ENCODE peak calls at places on chromosomes 2 and 18, in four cellular contexts. One of them, this sample, is unnamed.

GRCh38 chr2:174951746-174952145 is 53.4 kb downstream of the CHN1 start:
- DNase-seq in GM12878: no peak
- DNase-seq in HepG2: no peak
- DNase-seq in K562: no peak
- DNase-seq in this sample: no peak

GRCh38 chr2:205390866-205391265 is 291.4 kb upstream of the NRP2 start:
- DNase-seq in GM12878: no peak
- DNase-seq in HepG2: no peak
- DNase-seq in K562: no peak
- DNase-seq in this sample: no peak

GRCh38 chr18:58400337-58400885 is 228.5 kb downstream of the ALPK2 start:
- DNase-seq in GM12878: no peak
- DNase-seq in K562: no peak
- DNase-seq in HepG2: no peak
- DNase-seq in this sample: no peak

GRCh38 chr18:2656237-2657042 is 914 bp downstream of the SMCHD1 start:
- DNase-seq in K562: peak
- DNase-seq in GM12878: no peak
- DNase-seq in HepG2: peak
- DNase-seq in this sample: peak

GRCh38 chr2:82795446-82795845 is 1663.6 kb downstream of the SUCLG1 start:
- DNase-seq in GM12878: no peak
- DNase-seq in K562: no peak
- DNase-seq in HepG2: no peak
- DNase-seq in this sample: no peak

GRCh38 chr18:45745817-45746461 is 22.0 kb downstream of the SLC14A1 start:
- DNase-seq in K562: no peak
- DNase-seq in GM12878: no peak
- DNase-seq in HepG2: no peak
- DNase-seq in this sample: no peak

GRCh38 chr2:179340678-179341077 is 76.0 kb upstream of the SESTD1 start:
- DNase-seq in HepG2: peak
- DNase-seq in K562: no peak
- DNase-seq in GM12878: no peak
- DNase-seq in this sample: no peak

GRCh38 chr2:238670341-238670681 is 177.6 kb upstream of the TWIST2 start:
- DNase-seq in GM12878: no peak
- DNase-seq in HepG2: no peak
- DNase-seq in K562: no peak
- DNase-seq in this sample: no peak

GRCh38 chr2:203758841-203759691 is 52.6 kb downstream of the CD28 start:
- DNase-seq in GM12878: no peak
- DNase-seq in HepG2: peak
- DNase-seq in K562: no peak
- DNase-seq in this sample: no peak

GRCh38 chr18:47996091-47996541 is 65.7 kb upstream of the SMAD2 start:
- DNase-seq in GM12878: no peak
- DNase-seq in HepG2: no peak
- DNase-seq in K562: no peak
- DNase-seq in this sample: no peak

GRCh38 chr2:180191352-180192124 is 184.4 kb upstream of the CWC22 start:
- DNase-seq in K562: no peak
- DNase-seq in HepG2: no peak
- DNase-seq in GM12878: no peak
- DNase-seq in this sample: no peak

GRCh38 chr2:241354668-241355658 is 1.1 kb upstream of the FARP2 start:
- DNase-seq in GM12878: no peak
- DNase-seq in K562: peak
- DNase-seq in HepG2: peak
- DNase-seq in this sample: peak

GRCh38 chr2:128390256-128390990 is 71.8 kb upstream of the HS6ST1 start:
- DNase-seq in HepG2: no peak
- DNase-seq in K562: no peak
- DNase-seq in GM12878: no peak
- DNase-seq in this sample: no peak

GRCh38 chr2:121189011-121189410 is 96.0 kb downstream of the TFCP2L1 start:
- DNase-seq in K562: no peak
- DNase-seq in HepG2: no peak
- DNase-seq in GM12878: no peak
- DNase-seq in this sample: no peak

GRCh38 chr18:32349728-32350395 is 120.8 kb downstream of the GAREM1 start:
- DNase-seq in K562: no peak
- DNase-seq in HepG2: peak
- DNase-seq in GM12878: no peak
- DNase-seq in this sample: no peak

GRCh38 chr2:128310094-128310716 is 8.5 kb downstream of the HS6ST1 start:
- DNase-seq in K562: no peak
- DNase-seq in GM12878: no peak
- DNase-seq in HepG2: no peak
- DNase-seq in this sample: no peak

GRCh38 chr2:33607137-33607781 is 8.2 kb upstream of the FAM98A start:
- DNase-seq in GM12878: no peak
- DNase-seq in HepG2: no peak
- DNase-seq in K562: no peak
- DNase-seq in this sample: peak

GRCh38 chr2:156845806-156846558 is 409.8 kb downstream of the GPD2 start:
- DNase-seq in GM12878: no peak
- DNase-seq in HepG2: no peak
- DNase-seq in K562: no peak
- DNase-seq in this sample: no peak

GRCh38 chr2:234026111-234026510 is 24.4 kb upstream of the SPP2 start:
- DNase-seq in HepG2: no peak
- DNase-seq in GM12878: no peak
- DNase-seq in K562: no peak
- DNase-seq in this sample: no peak

GRCh38 chr2:71843391-71843850 is 304.2 kb downstream of the CYP26B1 start:
- DNase-seq in HepG2: no peak
- DNase-seq in GM12878: no peak
- DNase-seq in K562: no peak
- DNase-seq in this sample: no peak

GRCh38 chr18:48928787-48929186 is 22.0 kb downstream of the SMAD7 start:
- DNase-seq in HepG2: peak
- DNase-seq in GM12878: peak
- DNase-seq in K562: no peak
- DNase-seq in this sample: no peak

GRCh38 chr2:162184362-162184761 is 32.3 kb upstream of the GCG start:
- DNase-seq in K562: no peak
- DNase-seq in GM12878: no peak
- DNase-seq in HepG2: no peak
- DNase-seq in this sample: no peak

GRCh38 chr2:175180701-175181103 is 808 bp downstream of the ATP5MC3 start:
- DNase-seq in K562: peak
- DNase-seq in HepG2: peak
- DNase-seq in GM12878: no peak
- DNase-seq in this sample: peak

GRCh38 chr2:60515751-60516226 is 37.7 kb downstream of the BCL11A start:
- DNase-seq in K562: no peak
- DNase-seq in HepG2: no peak
- DNase-seq in GM12878: peak
- DNase-seq in this sample: no peak

GRCh38 chr18:42363446-42363845 is 408.4 kb downstream of the PIK3C3 start:
- DNase-seq in K562: no peak
- DNase-seq in GM12878: no peak
- DNase-seq in HepG2: no peak
- DNase-seq in this sample: no peak

GRCh38 chr2:235701206-235701605 is 207.4 kb downstream of the AGAP1 start:
- DNase-seq in K562: no peak
- DNase-seq in GM12878: no peak
- DNase-seq in HepG2: no peak
- DNase-seq in this sample: no peak

GRCh38 chr2:88680266-88680902 is 11.1 kb upstream of the RPIA start:
- DNase-seq in HepG2: peak
- DNase-seq in GM12878: no peak
- DNase-seq in K562: no peak
- DNase-seq in this sample: no peak

GRCh38 chr18:33606621-33607020 is 28.6 kb downstream of the ASXL3 start:
- DNase-seq in GM12878: no peak
- DNase-seq in HepG2: no peak
- DNase-seq in K562: no peak
- DNase-seq in this sample: no peak

GRCh38 chr18:28791101-28791500 is 614.2 kb upstream of the CDH2 start:
- DNase-seq in GM12878: no peak
- DNase-seq in K562: no peak
- DNase-seq in HepG2: no peak
- DNase-seq in this sample: no peak
- TF ChIP-seq CBFB in GM12878: no peak
- TF ChIP-seq CBFB in K562: no peak
- TF ChIP-seq CBFB in HepG2: no peak
- TF ChIP-seq CBFB in this sample: no peak

GRCh38 chr2:101162561-101163330 is 11.6 kb upstream of the TBC1D8 start:
- DNase-seq in K562: no peak
- DNase-seq in GM12878: no peak
- DNase-seq in HepG2: no peak
- DNase-seq in this sample: peak
- TF ChIP-seq CBFB in K562: no peak
- TF ChIP-seq CBFB in GM12878: no peak
- TF ChIP-seq CBFB in HepG2: no peak
- TF ChIP-seq CBFB in this sample: no peak

DNA sequence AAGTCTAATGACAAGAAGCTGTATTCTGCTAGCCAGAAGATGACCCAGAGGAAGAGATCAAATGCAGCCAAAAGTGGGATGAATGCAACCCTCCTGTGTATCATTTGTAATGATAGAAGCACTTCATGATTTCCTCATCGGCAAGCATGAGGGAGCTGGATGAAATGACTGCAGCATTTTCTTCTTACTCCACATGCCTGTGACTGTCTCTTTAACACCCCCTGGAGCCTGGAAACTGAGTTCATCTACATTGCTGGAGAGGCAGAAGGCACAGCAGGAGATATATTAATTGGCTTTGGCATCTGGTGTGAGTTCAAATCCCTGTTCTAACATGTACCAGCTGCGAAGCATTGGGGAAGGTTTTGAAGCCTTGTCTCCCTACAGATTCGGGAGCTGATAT is 37.7 kb downstream of the ID2 start:
- DNase-seq in GM12878: no peak
- DNase-seq in HepG2: no peak
- DNase-seq in K562: no peak
- DNase-seq in this sample: no peak
- TF ChIP-seq CBFB in GM12878: no peak
- TF ChIP-seq CBFB in HepG2: no peak
- TF ChIP-seq CBFB in K562: no peak
- TF ChIP-seq CBFB in this sample: no peak

GRCh38 chr2:9802576-9802993 is 40.7 kb upstream of the TAF1B start:
- DNase-seq in HepG2: no peak
- DNase-seq in K562: no peak
- DNase-seq in GM12878: no peak
- DNase-seq in this sample: no peak
- TF ChIP-seq CBFB in HepG2: no peak
- TF ChIP-seq CBFB in K562: no peak
- TF ChIP-seq CBFB in GM12878: no peak
- TF ChIP-seq CBFB in this sample: no peak

DNA sequence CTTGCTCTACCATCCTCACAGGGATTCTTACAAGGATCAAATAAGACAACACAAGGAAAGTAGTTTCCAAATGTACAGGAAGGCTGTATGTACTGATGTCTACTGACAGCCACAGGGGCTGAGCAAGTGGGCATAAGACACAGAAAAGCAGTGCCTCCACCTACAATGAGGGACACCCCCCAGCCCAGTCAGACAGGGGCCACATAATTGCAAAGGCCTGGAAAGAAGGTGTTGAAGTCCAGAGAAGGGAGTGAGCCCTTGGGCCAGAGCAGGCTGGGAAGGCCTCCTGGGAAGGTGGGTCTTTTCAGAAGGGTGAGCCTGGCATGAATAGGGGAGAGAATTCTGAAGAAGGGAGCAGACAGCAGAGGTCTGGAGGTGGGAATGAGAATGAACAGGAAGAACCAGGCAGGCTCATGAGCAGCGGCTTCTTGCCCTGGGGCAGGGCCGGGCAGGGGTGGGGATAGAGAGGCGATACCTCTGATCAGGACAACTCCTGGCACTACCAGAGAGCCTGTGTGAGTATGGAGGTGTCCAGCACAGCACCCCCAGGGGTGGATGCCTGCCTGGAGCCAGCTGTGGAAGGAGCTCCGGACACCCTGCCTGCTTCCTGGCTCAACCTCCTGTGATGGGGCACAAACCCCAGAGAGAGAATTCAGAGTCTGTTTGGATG is 30.1 kb downstream of the HS1BP3 start:
- DNase-seq in GM12878: no peak
- DNase-seq in K562: no peak
- DNase-seq in HepG2: no peak
- DNase-seq in this sample: no peak
- TF ChIP-seq CBFB in GM12878: no peak
- TF ChIP-seq CBFB in K562: no peak
- TF ChIP-seq CBFB in HepG2: no peak
- TF ChIP-seq CBFB in this sample: no peak

GRCh38 chr2:200765139-200765951 is 46.4 kb upstream of the BZW1 start:
- DNase-seq in K562: no peak
- DNase-seq in GM12878: no peak
- DNase-seq in HepG2: peak
- DNase-seq in this sample: no peak
- TF ChIP-seq CBFB in K562: no peak
- TF ChIP-seq CBFB in GM12878: no peak
- TF ChIP-seq CBFB in HepG2: no peak
- TF ChIP-seq CBFB in this sample: no peak

DNA sequence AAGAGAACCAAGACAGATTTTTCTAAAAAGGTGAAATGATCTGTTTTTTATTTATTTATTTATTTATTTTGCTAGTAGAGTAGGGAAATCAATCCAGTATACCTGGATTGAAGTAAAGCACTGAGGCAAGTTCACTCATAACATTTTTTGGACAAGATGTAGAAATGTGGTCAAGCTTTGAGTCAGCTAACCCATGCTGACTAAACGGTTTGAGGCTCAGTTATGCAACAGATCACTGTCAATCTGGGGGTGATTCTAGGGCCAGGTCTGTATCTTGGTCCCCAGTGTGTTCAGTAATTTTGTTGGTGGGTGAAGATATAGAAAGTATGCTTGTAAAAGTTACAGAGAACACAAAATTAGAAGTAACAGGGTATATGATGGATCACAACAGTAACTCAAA is 60.2 kb downstream of the RMDN2 start:
- DNase-seq in GM12878: peak
- DNase-seq in HepG2: no peak
- DNase-seq in K562: no peak
- DNase-seq in this sample: no peak
- TF ChIP-seq CBFB in GM12878: no peak
- TF ChIP-seq CBFB in HepG2: no peak
- TF ChIP-seq CBFB in K562: no peak
- TF ChIP-seq CBFB in this sample: no peak

This sample was measured in WTC11.